ENCODE peak calls at places on chromosomes 6 and 20, in eight cellular contexts. One of them, this sample, is unnamed.

GRCh38 chr6:169791721-169792131 is 40.3 kb downstream of the ERMARD start:
- DNase-seq in EH: no peak
- DNase-seq in HEK293T: peak
- DNase-seq in CD8-positive, alpha-beta memory T cell: no peak
- DNase-seq in GDM1: no peak
- DNase-seq in KBM-7: no peak
- DNase-seq in hepatic stellate cell: no peak
- DNase-seq in kidney tubule cell: no peak
- DNase-seq in this sample: no peak

GRCh38 chr20:51955756-51956155 is 153.4 kb upstream of the SALL4 start:
- DNase-seq in EH: peak
- DNase-seq in HEK293T: no peak
- DNase-seq in CD8-positive, alpha-beta memory T cell: no peak
- DNase-seq in GDM1: no peak
- DNase-seq in KBM-7: no peak
- DNase-seq in hepatic stellate cell: no peak
- DNase-seq in kidney tubule cell: peak
- DNase-seq in this sample: no peak

GRCh38 chr20:54103067-54103761 is 32.8 kb upstream of the BCAS1 start:
- DNase-seq in EH: peak
- DNase-seq in HEK293T: peak
- DNase-seq in CD8-positive, alpha-beta memory T cell: peak
- DNase-seq in GDM1: peak
- DNase-seq in KBM-7: peak
- DNase-seq in hepatic stellate cell: peak
- DNase-seq in kidney tubule cell: peak
- DNase-seq in this sample: peak

GRCh38 chr20:59933296-59933848 is at the start of gene SYCP2:
- DNase-seq in EH: peak
- DNase-seq in HEK293T: no peak
- DNase-seq in CD8-positive, alpha-beta memory T cell: peak
- DNase-seq in GDM1: peak
- DNase-seq in KBM-7: no peak
- DNase-seq in hepatic stellate cell: peak
- DNase-seq in kidney tubule cell: peak
- DNase-seq in this sample: peak

GRCh38 chr20:24747015-24747712 is 201.9 kb upstream of the CST7 start:
- DNase-seq in EH: no peak
- DNase-seq in HEK293T: no peak
- DNase-seq in CD8-positive, alpha-beta memory T cell: no peak
- DNase-seq in GDM1: no peak
- DNase-seq in KBM-7: no peak
- DNase-seq in hepatic stellate cell: no peak
- DNase-seq in kidney tubule cell: no peak
- DNase-seq in this sample: no peak

GRCh38 chr6:89281779-89282246 is 33.3 kb downstream of the GABRR2 start:
- DNase-seq in EH: peak
- DNase-seq in HEK293T: peak
- DNase-seq in CD8-positive, alpha-beta memory T cell: peak
- DNase-seq in GDM1: peak
- DNase-seq in KBM-7: peak
- DNase-seq in hepatic stellate cell: peak
- DNase-seq in kidney tubule cell: peak
- DNase-seq in this sample: peak

GRCh38 chr20:48821261-48821910 is 6.4 kb downstream of the PREX1 start:
- DNase-seq in EH: no peak
- DNase-seq in HEK293T: no peak
- DNase-seq in CD8-positive, alpha-beta memory T cell: no peak
- DNase-seq in GDM1: no peak
- DNase-seq in KBM-7: peak
- DNase-seq in hepatic stellate cell: no peak
- DNase-seq in kidney tubule cell: no peak
- DNase-seq in this sample: no peak

GRCh38 chr6:23414204-23414501 is 711.9 kb upstream of the NRSN1 start:
- DNase-seq in EH: peak
- DNase-seq in HEK293T: no peak
- DNase-seq in CD8-positive, alpha-beta memory T cell: no peak
- DNase-seq in GDM1: peak
- DNase-seq in KBM-7: no peak
- DNase-seq in hepatic stellate cell: peak
- DNase-seq in kidney tubule cell: peak
- DNase-seq in this sample: no peak

GRCh38 chr20:22745194-22745500 is 160.8 kb upstream of the FOXA2 start:
- DNase-seq in EH: no peak
- DNase-seq in HEK293T: no peak
- DNase-seq in CD8-positive, alpha-beta memory T cell: no peak
- DNase-seq in GDM1: no peak
- DNase-seq in KBM-7: no peak
- DNase-seq in hepatic stellate cell: no peak
- DNase-seq in kidney tubule cell: no peak
- DNase-seq in this sample: no peak

GRCh38 chr6:144377586-144377985 is 92.5 kb downstream of the UTRN start:
- DNase-seq in EH: peak
- DNase-seq in HEK293T: no peak
- DNase-seq in CD8-positive, alpha-beta memory T cell: no peak
- DNase-seq in GDM1: no peak
- DNase-seq in KBM-7: no peak
- DNase-seq in hepatic stellate cell: peak
- DNase-seq in kidney tubule cell: no peak
- DNase-seq in this sample: no peak

GRCh38 chr6:2038096-2038495 is 207.3 kb downstream of the GMDS start:
- DNase-seq in EH: no peak
- DNase-seq in HEK293T: no peak
- DNase-seq in CD8-positive, alpha-beta memory T cell: no peak
- DNase-seq in GDM1: no peak
- DNase-seq in KBM-7: peak
- DNase-seq in hepatic stellate cell: no peak
- DNase-seq in kidney tubule cell: no peak
- DNase-seq in this sample: peak